ENCODE peak calls at places on chromosomes 3 and 15, in six cellular contexts. Y is HS-27A, F is GM19239, H is HAP-1, T is H1, Z is A549. X is an unnamed sample.

GRCh38 chr15:66838671-66839239 is 136.7 kb downstream of the SMAD6 start:
- DNase-seq in F (no peak), T (no peak), Y (no peak), H (peak; percentile 77), Z (peak; percentile 57), X (peak; percentile 18)

GRCh38 chr15:62223020-62223419 is 57.9 kb upstream of the C2CD4B start:
- DNase-seq in H (no peak), F (no peak), Y (no peak), T (no peak), Z (no peak), X (no peak)

GRCh38 chr3:172317984-172318383 is 130.3 kb downstream of the GHSR start:
- DNase-seq in F (peak; percentile 10), Z (peak; percentile 18), H (no peak), T (no peak), Y (peak; percentile 53), X (peak; percentile 75)

GRCh38 chr15:90165659-90166489 is 35.3 kb upstream of the SEMA4B start:
- DNase-seq in H (no peak), T (no peak), F (no peak), Z (peak; percentile 100), Y (peak; percentile 97), X (peak; percentile 96)

GRCh38 chr3:73037369-73037699 is 24.1 kb upstream of the EBLN2 start:
- DNase-seq in Y (peak; percentile 51), Z (no peak), T (no peak), F (no peak), H (no peak), X (no peak)

GRCh38 chr15:69279636-69280035 is 19.1 kb upstream of the PAQR5 start:
- DNase-seq in Z (no peak), Y (no peak), T (no peak), F (no peak), H (no peak), X (no peak)

GRCh38 chr3:147653309-147653923 is 244.3 kb downstream of the ZIC1 start:
- DNase-seq in H (no peak), Y (no peak), F (no peak), T (no peak), Z (no peak), X (no peak)

GRCh38 chr3:139448104-139448503 is 28.2 kb downstream of the RBP2 start:
- DNase-seq in F (no peak), T (no peak), H (no peak), Y (no peak), Z (no peak), X (no peak)

GRCh38 chr3:195770081-195770840 is 41.5 kb downstream of the MUC4 start:
- DNase-seq in Y (no peak), F (no peak), Z (no peak), H (no peak), T (no peak), X (no peak)

GRCh38 chr3:187750041-187750512 is 4.8 kb upstream of the BCL6 start:
- DNase-seq in F (no peak), T (peak; percentile 65), H (no peak), Z (peak; percentile 66), Y (no peak), X (no peak)

GRCh38 chr15:85689729-85690128 is 105.0 kb downstream of the KLHL25 start:
- DNase-seq in T (peak; percentile 52), Y (no peak), F (no peak), Z (no peak), H (no peak), X (no peak)

GRCh38 chr3:9247361-9248231 is 1.9 kb downstream of the SRGAP3 start:
- DNase-seq in Y (no peak), H (no peak), F (no peak), T (no peak), Z (no peak), X (no peak)

GRCh38 chr3:171776411-171776810 is 33.9 kb downstream of the PLD1 start:
- DNase-seq in H (no peak), F (no peak), Y (no peak), T (no peak), Z (no peak), X (no peak)

GRCh38 chr15:34347951-34348638 is 5.0 kb downstream of the NUTM1 start:
- DNase-seq in T (peak; percentile 37), H (no peak), Z (no peak), F (no peak), Y (no peak), X (no peak)

GRCh38 chr3:178353292-178353814 is 182.9 kb upstream of the KCNMB2 start:
- DNase-seq in Y (no peak), H (peak; percentile 69), Z (no peak), T (no peak), F (no peak), X (peak; percentile 9)

GRCh38 chr15:60346653-60347052 is 51.1 kb downstream of the ANXA2 start:
- DNase-seq in F (no peak), Z (no peak), T (no peak), H (no peak), Y (no peak), X (no peak)

GRCh38 chr3:142272200-142272891 is 47.0 kb upstream of the GK5 start:
- DNase-seq in F (no peak), T (no peak), Z (no peak), H (no peak), Y (peak; percentile 34), X (no peak)

GRCh38 chr3:25430942-25431570 is 3.0 kb downstream of the RARB start:
- DNase-seq in Y (no peak), Z (no peak), T (no peak), H (no peak), F (no peak), X (no peak)

GRCh38 chr3:9715764-9716437 is 12.3 kb downstream of the CPNE9 start:
- DNase-seq in Y (peak; percentile 88), Z (peak; percentile 78), T (no peak), H (no peak), F (no peak), X (peak; percentile 91)

GRCh38 chr3:124833710-124834332 is 53.3 kb downstream of the ITGB5 start:
- DNase-seq in Y (no peak), F (no peak), T (no peak), H (no peak), Z (peak; percentile 81), X (no peak)

GRCh38 chr3:53554559-53555511 is 60.4 kb downstream of the CACNA1D start:
- DNase-seq in H (no peak), Y (no peak), F (peak; percentile 22), Z (no peak), T (no peak), X (no peak)